ENCODE peak calls at places on chromosomes 12 and 14, in five cellular contexts. T is lung, V is cardiac muscle cell, A is heart left ventricle, B is tibial artery. L is an unnamed sample.

GRCh38 chr14:88233915-88234314 is 89.2 kb downstream of the KCNK10 start:
- DNase-seq in T (no peak), V (peak), A (no peak), B (no peak), L (no peak)

GRCh38 chr14:105090493-105091334 is 25.5 kb upstream of the GPR132 start:
- DNase-seq in T (peak), V (peak), A (peak), B (peak), L (peak)

GRCh38 chr12:90572778-90573177 is 382.2 kb downstream of the CCER1 start:
- DNase-seq in T (no peak), V (no peak), A (no peak), B (no peak), L (no peak)

GRCh38 chr12:57241556-57242310 is 9.3 kb downstream of the STAC3 start:
- DNase-seq in T (no peak), V (no peak), A (no peak), B (peak), L (no peak)

GRCh38 chr14:25381498-25381897 is 331.6 kb upstream of the STXBP6 start:
- DNase-seq in T (no peak), V (no peak), A (no peak), B (no peak), L (no peak)

GRCh38 chr14:100423421-100424010 is 100.4 kb downstream of the SLC25A47 start:
- DNase-seq in T (no peak), V (no peak), A (no peak), B (no peak), L (no peak)

GRCh38 chr14:57089901-57090300 is 178.8 kb downstream of the EXOC5 start:
- DNase-seq in T (no peak), V (no peak), A (no peak), B (no peak), L (no peak)

GRCh38 chr12:3205742-3206519 is 128.8 kb downstream of the TSPAN9 start:
- DNase-seq in T (no peak), V (no peak), A (no peak), B (no peak), L (no peak)

GRCh38 chr14:88129306-88130056 is 124.5 kb downstream of the GPR65 start:
- DNase-seq in T (peak), V (peak), A (no peak), B (no peak), L (no peak)

GRCh38 chr14:39430762-39431415 is 1.3 kb downstream of the FBXO33 start:
- DNase-seq in T (no peak), V (no peak), A (no peak), B (no peak), L (no peak)

GRCh38 chr14:71659165-71659564 is 273.1 kb upstream of the RGS6 start:
- DNase-seq in T (no peak), V (no peak), A (no peak), B (no peak), L (no peak)

GRCh38 chr14:86779416-86779815 is 1213.6 kb downstream of the GALC start:
- DNase-seq in T (no peak), V (no peak), A (no peak), B (no peak), L (no peak)

DNA sequence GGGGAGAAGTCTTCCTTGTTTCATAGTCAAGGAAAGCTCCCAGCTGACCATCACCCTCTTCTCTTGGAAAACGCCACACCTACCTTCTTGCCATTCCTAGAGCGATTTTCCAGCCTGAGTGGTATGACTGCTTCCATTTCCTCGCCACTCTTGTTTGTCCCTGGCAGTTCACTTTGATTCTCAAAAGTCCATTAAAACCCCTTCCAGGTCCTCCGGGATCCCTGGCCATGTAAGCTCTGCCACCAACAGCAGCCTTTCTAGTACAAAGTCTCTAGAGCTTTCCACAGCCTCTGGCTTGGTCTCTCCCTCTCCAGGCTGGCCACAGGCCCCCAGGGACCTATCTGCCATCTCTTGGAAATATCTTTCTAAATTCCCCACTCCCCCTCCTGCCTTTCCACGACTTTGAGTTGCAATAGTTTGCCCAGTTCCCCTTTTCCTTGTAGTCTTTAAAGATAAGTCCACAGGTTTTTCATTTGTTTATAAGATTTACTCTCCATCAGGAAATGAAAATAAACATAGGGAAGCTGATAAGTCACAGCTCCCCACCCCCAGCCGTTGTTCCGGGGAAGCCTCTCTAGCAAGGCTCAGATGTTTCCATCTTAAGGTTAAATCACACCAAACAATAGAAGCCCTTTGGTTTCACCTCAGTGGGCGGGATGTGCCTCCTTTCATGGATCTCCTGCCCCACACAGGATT is 42.9 kb upstream of the SINHCAF start:
- DNase-seq in T (no peak), V (peak), A (no peak), B (peak), L (no peak)
- H3K27ac ChIP-seq in T (peak), V (peak), A (no peak), B (no peak), L (no peak)

GRCh38 chr12:69553626-69554248 is 31.5 kb upstream of the CCT2 start:
- DNase-seq in T (peak), V (peak), A (no peak), B (no peak), L (no peak)
- H3K27ac ChIP-seq in T (no peak), V (peak), A (no peak), B (peak), L (peak)

GRCh38 chr12:30420561-30420960 is 275.1 kb downstream of the IPO8 start:
- DNase-seq in T (no peak), V (peak), A (no peak), B (no peak), L (no peak)
- H3K27ac ChIP-seq in T (no peak), V (no peak), A (no peak), B (no peak), L (peak)

GRCh38 chr14:89255852-89256251 is 161.2 kb downstream of the FOXN3 start:
- DNase-seq in T (no peak), V (no peak), A (no peak), B (no peak), L (no peak)
- H3K27ac ChIP-seq in T (no peak), V (no peak), A (no peak), B (peak), L (no peak)

GRCh38 chr12:75728826-75729225 is 217.4 kb upstream of the KRR1 start:
- DNase-seq in T (no peak), V (no peak), A (no peak), B (no peak), L (no peak)
- H3K27ac ChIP-seq in T (no peak), V (no peak), A (no peak), B (no peak), L (no peak)

DNA sequence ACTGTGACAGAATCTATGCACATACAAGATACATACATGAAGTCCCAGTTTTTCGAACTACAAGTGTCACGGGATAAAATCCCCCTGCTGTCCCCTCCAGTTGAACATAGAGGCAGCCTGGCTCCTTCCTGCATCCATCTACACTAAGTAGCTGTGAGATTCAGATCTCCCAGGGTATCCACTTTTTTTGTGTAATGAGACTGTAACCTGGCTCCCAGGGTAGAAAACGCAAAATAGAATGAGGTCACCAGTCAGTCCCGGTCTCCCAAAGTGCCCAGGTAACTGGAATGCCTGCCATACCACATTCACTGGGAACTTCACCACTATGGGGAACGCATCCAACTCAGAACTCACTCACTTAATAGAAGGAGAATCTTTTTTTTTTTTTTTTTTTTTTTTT is 67.8 kb downstream of the TMCC3 start:
- DNase-seq in T (no peak), V (no peak), A (no peak), B (no peak), L (no peak)
- H3K27ac ChIP-seq in T (no peak), V (no peak), A (no peak), B (no peak), L (no peak)

GRCh38 chr12:59843260-59843843 is 247.5 kb downstream of the SLC16A7 start:
- DNase-seq in T (no peak), V (no peak), A (no peak), B (no peak), L (no peak)
- H3K27ac ChIP-seq in T (no peak), V (no peak), A (no peak), B (no peak), L (no peak)

DNA sequence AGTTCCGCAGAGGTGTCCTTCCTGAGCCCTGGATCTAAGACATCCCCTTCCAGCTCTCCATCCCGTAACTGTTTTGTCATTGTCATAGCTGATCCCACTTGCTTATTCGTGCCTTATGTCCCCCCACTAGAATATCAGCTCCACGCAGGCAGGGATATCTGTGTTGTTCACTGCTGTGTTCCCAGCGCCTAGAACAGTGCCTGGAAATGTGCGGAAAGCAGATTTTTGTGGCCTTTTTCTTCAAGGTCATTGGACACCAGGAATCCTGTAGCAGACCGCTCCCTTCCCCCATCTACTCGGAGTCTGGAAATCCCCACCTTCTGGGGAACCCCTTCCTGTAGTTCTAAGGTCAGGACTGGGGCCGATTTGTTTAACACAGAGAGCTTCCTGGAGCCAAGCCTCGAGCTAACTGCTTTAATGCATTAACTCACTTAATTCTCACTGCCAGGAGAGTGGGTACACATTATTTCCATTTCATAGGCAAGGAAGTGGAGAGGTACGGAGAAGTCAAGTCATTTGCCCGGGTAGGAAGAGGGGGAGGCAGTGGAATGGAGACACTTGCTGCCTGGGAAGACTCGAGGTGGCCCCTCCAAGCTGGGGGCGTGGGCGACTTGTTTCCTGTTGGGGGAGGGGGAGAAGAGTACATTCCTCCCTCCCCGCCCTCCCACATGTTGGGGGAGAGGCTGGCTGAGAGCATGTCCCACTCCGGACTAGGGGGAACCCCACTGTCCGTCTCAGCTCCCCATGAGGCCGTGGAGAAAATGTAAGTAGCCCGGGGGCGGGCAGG is 1.2 kb upstream of the SH2B3 start:
- DNase-seq in T (peak), V (peak), A (no peak), B (peak), L (no peak)
- H3K27ac ChIP-seq in T (peak), V (no peak), A (peak), B (peak), L (no peak)

GRCh38 chr12:13042666-13043230 is 1.4 kb upstream of the FAM234B start:
- DNase-seq in T (no peak), V (no peak), A (no peak), B (no peak), L (no peak)

GRCh38 chr12:13044002-13044858 is at the start of gene FAM234B:
- DNase-seq in T (peak), V (peak), A (peak), B (peak), L (peak)

GRCh38 chr12:13046914-13047472 is 2.8 kb downstream of the FAM234B start:
- DNase-seq in T (no peak), V (no peak), A (no peak), B (no peak), L (no peak)

GRCh38 chr12:13045816-13046215 is 1.6 kb downstream of the FAM234B start:
- DNase-seq in T (no peak), V (no peak), A (no peak), B (no peak), L (no peak)

DNA sequence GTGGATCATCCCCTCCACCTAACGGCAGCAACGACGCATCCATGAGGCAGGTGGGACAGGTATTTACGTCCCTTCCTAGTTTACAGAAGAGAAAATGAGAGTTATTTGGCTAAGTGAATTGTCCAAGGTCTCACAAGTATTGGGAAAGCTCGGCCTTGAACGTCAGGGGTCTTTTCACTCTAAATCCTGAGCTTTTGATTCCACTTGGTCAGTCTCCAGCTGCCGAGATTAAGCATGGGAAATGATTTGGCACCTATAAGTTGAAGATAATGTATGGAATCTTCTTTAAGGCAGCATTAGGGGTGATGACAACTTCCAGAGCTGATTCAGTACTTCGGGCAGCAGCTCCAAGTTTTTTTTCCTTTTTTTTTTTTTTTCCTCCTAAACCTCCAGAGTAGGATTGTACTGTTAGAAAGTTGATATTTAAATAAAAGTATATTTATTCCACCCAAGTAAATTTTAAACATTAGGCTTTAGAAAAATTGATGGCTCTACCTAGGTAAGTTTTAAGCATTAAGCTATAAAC is 741 bp downstream of the FAM234B start:
- DNase-seq in T (no peak), V (peak), A (no peak), B (no peak), L (no peak)
- H3K27ac ChIP-seq in T (no peak), V (no peak), A (no peak), B (peak), L (no peak)

GRCh38 chr14:99273724-99274345 is 1.8 kb upstream of the BCL11B start:
- DNase-seq in T (no peak), V (peak), A (no peak), B (no peak), L (no peak)

GRCh38 chr14:99273025-99273723 is 1.2 kb upstream of the BCL11B start:
- DNase-seq in T (no peak), V (peak), A (no peak), B (no peak), L (no peak)

GRCh38 chr14:99276482-99276881 is 4.5 kb upstream of the BCL11B start:
- DNase-seq in T (no peak), V (no peak), A (no peak), B (no peak), L (no peak)

GRCh38 chr14:99275222-99275584 is 3.2 kb upstream of the BCL11B start:
- DNase-seq in T (no peak), V (no peak), A (no peak), B (no peak), L (no peak)

DNA sequence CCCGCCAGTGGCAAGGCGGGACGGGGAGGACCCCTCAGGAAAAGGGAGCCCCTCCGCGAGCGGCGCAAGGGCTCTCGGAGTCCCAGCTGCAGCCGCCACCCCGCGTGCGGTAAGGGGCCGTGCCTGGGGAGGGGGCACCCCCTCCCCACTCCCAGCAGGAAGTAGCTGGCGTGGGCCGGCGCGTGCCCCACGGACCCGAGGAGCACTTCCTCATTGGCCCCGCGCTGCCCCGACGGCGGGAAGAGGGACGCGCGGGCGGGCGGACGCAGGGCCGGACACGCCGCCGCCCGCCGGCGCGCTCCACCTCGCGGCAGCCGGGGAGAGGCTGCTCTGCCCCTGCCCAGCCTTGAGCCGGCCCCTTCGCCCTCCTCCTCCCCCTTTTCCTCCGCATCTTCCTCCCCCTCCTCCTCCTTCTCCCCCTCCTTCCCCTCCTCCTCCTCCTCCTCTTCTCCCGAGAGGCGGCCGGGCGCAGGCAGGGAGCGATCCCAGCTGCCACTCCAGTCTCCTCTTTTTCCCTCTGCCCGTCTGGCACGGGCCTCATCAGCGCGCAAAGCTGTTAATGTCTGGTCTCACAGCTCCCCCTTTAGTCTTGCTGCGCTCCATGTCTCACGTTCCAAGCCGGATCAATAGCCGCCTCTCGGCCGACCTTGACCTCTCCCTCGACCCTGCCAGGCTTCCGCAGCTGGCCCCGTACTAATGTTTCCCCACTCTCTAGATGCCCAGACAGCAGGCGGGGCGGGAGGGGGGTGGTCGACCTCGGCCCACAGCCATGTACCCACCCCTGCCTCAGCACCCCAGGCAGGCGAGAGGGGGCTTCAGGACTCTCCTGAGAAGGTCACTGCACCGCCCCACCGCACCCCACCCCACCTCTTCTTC is 2.6 kb upstream of the BCL11B start:
- DNase-seq in T (no peak), V (peak), A (peak), B (peak), L (peak)
- H3K27ac ChIP-seq in T (no peak), V (no peak), A (no peak), B (no peak), L (peak)